ENCODE peak calls at places on chromosomes 11 and 22, in four cellular contexts. D is breast epithelium, Y is mammary epithelial cell, U is A673. C is an unnamed sample.

GRCh38 chr22:22702159-22702873 is 57.9 kb downstream of the GGTLC2 start:
- DNase-seq in D (no peak), U (no peak), Y (no peak), C (no peak)

GRCh38 chr11:14078941-14079522 is 116.5 kb downstream of the SPON1 start:
- DNase-seq in D (no peak), U (no peak), Y (no peak), C (no peak)

GRCh38 chr11:117861151-117862018 is 15.1 kb downstream of the FXYD6 start:
- DNase-seq in Y (no peak), U (peak; percentile 59), D (no peak), C (peak; percentile 83)

GRCh38 chr22:29043906-29044575 is 17.6 kb downstream of the C22orf31 start:
- DNase-seq in Y (no peak), U (no peak), D (no peak), C (no peak)

GRCh38 chr11:59141673-59142460 is 789 bp upstream of the FAM111A start:
- DNase-seq in D (no peak), Y (peak; percentile 40), U (no peak), C (no peak)

GRCh38 chr11:67572747-67573419 is 10.7 kb upstream of the GSTP1 start:
- DNase-seq in D (peak; percentile 54), Y (peak; percentile 50), U (peak; percentile 72), C (peak; percentile 66)

GRCh38 chr22:50190182-50190951 is 4.7 kb downstream of the TRABD start:
- DNase-seq in Y (peak; percentile 78), U (peak; percentile 72), D (peak; percentile 72), C (peak; percentile 93)

GRCh38 chr22:47050601-47051051 is 288.2 kb downstream of the TBC1D22A start:
- DNase-seq in U (no peak), D (no peak), Y (no peak), C (peak; percentile 35)

GRCh38 chr11:91265946-91266345 is 958.7 kb upstream of the FAT3 start:
- DNase-seq in U (no peak), Y (no peak), D (no peak), C (no peak)

GRCh38 chr11:127485541-127485940 is 485.0 kb upstream of the KIRREL3 start:
- DNase-seq in D (no peak), Y (peak; percentile 33), U (no peak), C (no peak)

GRCh38 chr22:44493206-44493605 is 4.8 kb downstream of the RTL6 start:
- DNase-seq in D (no peak), U (no peak), Y (no peak), C (no peak)

GRCh38 chr11:33280402-33280801 is 23.2 kb downstream of the HIPK3 start:
- DNase-seq in Y (no peak), U (no peak), D (no peak), C (no peak)

GRCh38 chr22:38397189-38398097 is 57.6 kb downstream of the KCNJ4 start:
- DNase-seq in Y (peak; percentile 73), D (peak; percentile 45), U (peak; percentile 59), C (peak; percentile 86)

GRCh38 chr11:17695454-17696441 is 23.6 kb upstream of the MYOD1 start:
- DNase-seq in U (no peak), Y (no peak), D (no peak), C (no peak)

GRCh38 chr22:27850000-27850465 is 48.5 kb upstream of the MN1 start:
- DNase-seq in Y (no peak), D (peak; percentile 32), U (peak; percentile 95), C (peak; percentile 73)

GRCh38 chr11:68038226-68038717 is 553 bp upstream of the TCIRG1 start:
- DNase-seq in D (no peak), U (no peak), Y (no peak), C (no peak)

GRCh38 chr22:40010752-40011145 is 16.0 kb downstream of the FAM83F start:
- DNase-seq in D (no peak), U (no peak), Y (no peak), C (no peak)

GRCh38 chr11:2108675-2109481 is 30.3 kb downstream of the IGF2 start:
- DNase-seq in U (no peak), D (no peak), Y (no peak), C (peak; percentile 59)

GRCh38 chr11:120675171-120675570 is 163.6 kb downstream of the GRIK4 start:
- DNase-seq in Y (no peak), D (no peak), U (no peak), C (no peak)

GRCh38 chr22:31227186-31227585 is 15.1 kb downstream of the LIMK2 start:
- DNase-seq in U (no peak), Y (no peak), D (no peak), C (no peak)

GRCh38 chr22:31230871-31231621 is 18.9 kb downstream of the LIMK2 start:
- DNase-seq in D (no peak), Y (peak; percentile 16), U (peak; percentile 36), C (peak; percentile 72)

GRCh38 chr22:31228425-31228824 is 16.3 kb downstream of the LIMK2 start:
- DNase-seq in D (no peak), Y (no peak), U (no peak), C (no peak)

GRCh38 chr22:31230155-31230870 is 18.2 kb downstream of the LIMK2 start:
- DNase-seq in Y (no peak), U (no peak), D (no peak), C (no peak)

DNA sequence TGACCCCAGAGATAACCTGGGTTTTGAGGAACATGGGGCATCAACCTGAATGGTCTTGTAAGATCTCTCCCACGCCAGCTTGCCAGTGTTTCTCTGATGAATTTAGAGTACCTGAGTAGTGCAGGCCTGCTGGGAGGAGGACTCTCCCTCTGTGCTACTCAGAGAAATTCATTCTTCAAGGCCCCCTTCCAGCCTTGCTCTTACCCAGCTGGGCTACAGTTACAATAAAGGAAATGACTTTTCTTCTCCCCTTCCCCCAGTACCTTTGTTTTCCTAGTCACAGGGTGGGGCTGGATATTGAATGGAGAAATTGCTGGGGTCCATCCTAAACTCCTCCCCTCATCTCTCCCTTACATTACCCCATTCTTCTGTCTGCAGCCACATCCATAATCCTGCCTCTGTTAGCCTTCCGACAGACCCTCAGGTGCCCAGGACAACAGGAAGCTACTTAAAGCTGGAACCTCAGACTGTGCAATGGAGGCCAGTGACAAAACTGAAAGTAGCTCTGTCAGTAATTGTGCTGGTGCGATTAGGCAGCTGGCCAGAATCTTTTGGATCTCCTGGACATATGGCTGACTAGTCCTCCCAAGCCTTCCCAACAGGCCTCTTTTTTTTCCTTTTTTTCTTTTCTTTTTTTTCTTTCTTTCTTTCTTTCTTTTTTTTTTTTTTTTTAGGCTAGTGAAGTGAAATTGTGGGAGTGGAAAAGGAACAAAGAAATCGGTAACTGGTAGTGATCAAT is 17.5 kb downstream of the LIMK2 start:
- DNase-seq in U (peak; percentile 39), Y (no peak), D (peak; percentile 72), C (peak; percentile 78)
- H3K4me3 ChIP-seq in U (no peak overlapping the region), Y (no peak overlapping the region), D (peak overlapping the region; percentile 32), C (no peak overlapping the region)

GRCh38 chr11:103904324-103904667 is 132.1 kb upstream of the DDI1 start:
- DNase-seq in U (no peak), Y (no peak), D (no peak), C (no peak)

GRCh38 chr11:103903621-103904323 is 132.7 kb upstream of the DDI1 start:
- DNase-seq in U (no peak), Y (no peak), D (no peak), C (no peak)

GRCh38 chr11:103907548-103908455 is 128.6 kb upstream of the DDI1 start:
- DNase-seq in Y (peak; percentile 6), U (peak; percentile 92), D (no peak), C (no peak)

GRCh38 chr11:103906291-103906850 is 130.1 kb upstream of the DDI1 start:
- DNase-seq in Y (no peak), U (no peak), D (no peak), C (no peak)

GRCh38 chr11:103907136-103907535 is 129.3 kb upstream of the DDI1 start:
- DNase-seq in D (no peak), U (no peak), Y (no peak), C (no peak)
- H3K4me1 ChIP-seq in D (no peaks in the 10 kb centered on the region), U (peaks cover 19% of the 10 kb centered on the region), Y (no peaks in the 10 kb centered on the region), C (no peaks in the 10 kb centered on the region)

GRCh38 chr22:24796860-24797259 is 9.2 kb upstream of the SGSM1 start:
- DNase-seq in U (no peak), Y (no peak), D (no peak), C (no peak)
- H3K27ac ChIP-seq in U (no peak overlapping the region), Y (no peak overlapping the region), D (no peak overlapping the region), C (no peak overlapping the region)

DNA sequence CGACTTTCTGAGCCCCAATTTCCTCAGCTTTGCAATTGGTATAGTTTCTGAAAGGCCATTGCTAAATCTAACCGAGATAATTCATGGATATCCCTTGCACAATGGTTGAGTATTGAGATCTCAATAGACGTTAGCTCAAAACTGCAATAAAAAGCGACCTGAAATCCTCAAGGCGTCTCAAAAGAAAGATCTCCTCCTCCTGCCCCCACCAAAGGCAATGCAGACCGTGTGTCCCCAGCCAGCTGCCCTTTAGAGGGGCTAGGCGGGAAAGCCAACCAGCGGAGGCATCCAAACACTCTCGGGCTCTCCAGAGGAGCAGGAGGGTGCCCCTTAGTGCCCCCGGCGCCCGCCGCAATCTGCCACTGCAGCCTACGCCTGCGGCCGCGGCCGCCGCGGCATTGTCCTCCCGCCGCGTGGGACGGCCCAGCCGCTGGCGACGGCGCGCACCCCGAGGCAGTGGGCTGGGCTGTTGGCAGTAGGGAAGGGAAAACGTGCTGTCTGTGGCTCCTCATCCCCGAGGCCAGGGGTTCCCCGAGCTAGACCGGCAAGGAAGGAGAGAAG is 1.4 kb upstream of the SLC6A5 start:
- DNase-seq in D (no peak), U (no peak), Y (no peak), C (no peak)
- H3K4me3 ChIP-seq in D (no peak overlapping the region), U (no peak overlapping the region), Y (no peak overlapping the region), C (no peak overlapping the region)

GRCh38 chr11:46345881-46346484 is 1.3 kb upstream of the DGKZ start:
- DNase-seq in Y (peak; percentile 43), D (no peak), U (no peak), C (peak; percentile 66)

GRCh38 chr11:46348566-46348981 is 1.3 kb downstream of the DGKZ start:
- DNase-seq in Y (no peak), U (no peak), D (no peak), C (no peak)

GRCh38 chr11:46345131-46345597 is 2.1 kb upstream of the DGKZ start:
- DNase-seq in Y (peak; percentile 86), U (no peak), D (no peak), C (peak; percentile 88)

GRCh38 chr11:46347637-46348311 is 511 bp downstream of the DGKZ start:
- DNase-seq in U (no peak), Y (no peak), D (no peak), C (peak; percentile 76)

GRCh38 chr11:46346886-46347636 is at the start of gene DGKZ:
- DNase-seq in U (peak; percentile 97), Y (peak; percentile 81), D (peak; percentile 87), C (peak; percentile 84)
- H3K4me1 ChIP-seq in U (peaks cover 50% of the 10 kb centered on the region), Y (peaks cover 49% of the 10 kb centered on the region), D (peaks cover 15% of the 10 kb centered on the region), C (peaks cover 20% of the 10 kb centered on the region)

GRCh38 chr22:20506543-20507252 is 712 bp upstream of the MED15 start:
- DNase-seq in D (no peak), U (no peak), Y (no peak), C (no peak)

GRCh38 chr22:20507253-20508066 is at the start of gene MED15:
- DNase-seq in D (peak; percentile 84), Y (peak; percentile 86), U (peak; percentile 95), C (peak; percentile 96)

GRCh38 chr22:20499769-20500168 is 4.2 kb upstream of the KLHL22 start:
- DNase-seq in U (no peak), D (no peak), Y (no peak), C (no peak)

GRCh38 chr22:20498913-20499312 is 3.3 kb upstream of the KLHL22 start:
- DNase-seq in D (no peak), U (no peak), Y (peak; percentile 14), C (no peak)

GRCh38 chr22:20503816-20504215 is 3.6 kb upstream of the MED15 start:
- DNase-seq in D (no peak), Y (peak; percentile 45), U (peak; percentile 29), C (no peak)
- H3K27ac ChIP-seq in D (no peak overlapping the region), Y (peak overlapping the region; percentile 2), U (no peak overlapping the region), C (no peak overlapping the region)

GRCh38 chr11:122723576-122723975 is 68.1 kb downstream of the UBASH3B start:
- DNase-seq in U (no peak), Y (no peak), D (no peak), C (no peak)
- H3K4me3 ChIP-seq in U (no peak overlapping the region), Y (no peak overlapping the region), D (no peak overlapping the region), C (no peak overlapping the region)

C was measured in right cardiac atrium.